ENCODE peak calls at places on chromosomes 2 and 18, in seven cellular contexts. Y is WERI-Rb-1, D is prostate gland, Q is suprapubic skin, P is A549, B is brain microvascular endothelial cell, U is H1. G is an unnamed sample.

GRCh38 chr2:648476-649424 is 28.5 kb downstream of the TMEM18 start:
- DNase-seq in Y (no peak), D (no peak), Q (peak), P (no peak), B (no peak), U (peak), G (peak)

GRCh38 chr2:150341982-150342680 is 145.3 kb downstream of the RND3 start:
- DNase-seq in Y (no peak), D (no peak), Q (no peak), P (no peak), B (no peak), U (no peak), G (no peak)

GRCh38 chr2:105387225-105387624 is 11.6 kb downstream of the FHL2 start:
- DNase-seq in Y (no peak), D (no peak), Q (no peak), P (no peak), B (no peak), U (no peak), G (no peak)

GRCh38 chr2:210558708-210559107 is 2.3 kb downstream of the CPS1 start:
- DNase-seq in Y (no peak), D (no peak), Q (no peak), P (peak), B (peak), U (no peak), G (no peak)

GRCh38 chr18:24964213-24964612 is 387.8 kb downstream of the ZNF521 start:
- DNase-seq in Y (no peak), D (no peak), Q (no peak), P (no peak), B (no peak), U (no peak), G (no peak)

GRCh38 chr2:161004379-161004778 is 155.8 kb upstream of the TANK start:
- DNase-seq in Y (no peak), D (no peak), Q (no peak), P (peak), B (peak), U (no peak), G (no peak)

GRCh38 chr2:197869501-197870111 is 65.2 kb downstream of the PLCL1 start:
- DNase-seq in Y (no peak), D (no peak), Q (no peak), P (no peak), B (peak), U (no peak), G (no peak)

GRCh38 chr2:201798252-201798918 is 8.0 kb upstream of the CDK15 start:
- DNase-seq in Y (no peak), D (no peak), Q (no peak), P (peak), B (peak), U (no peak), G (no peak)

GRCh38 chr18:9614401-9615279 is at the start of gene PPP4R1:
- DNase-seq in Y (peak), D (peak), Q (peak), P (peak), B (no peak), U (peak), G (peak)

GRCh38 chr18:9613550-9614400 is 584 bp downstream of the PPP4R1 start:
- DNase-seq in Y (peak), D (peak), Q (peak), P (peak), B (no peak), U (peak), G (peak)

GRCh38 chr18:9615280-9615797 is 980 bp upstream of the PPP4R1 start:
- DNase-seq in Y (no peak), D (no peak), Q (no peak), P (peak), B (no peak), U (no peak), G (no peak)

GRCh38 chr18:9612215-9612830 is 2.0 kb downstream of the PPP4R1 start:
- DNase-seq in Y (peak), D (peak), Q (no peak), P (peak), B (no peak), U (no peak), G (no peak)

DNA sequence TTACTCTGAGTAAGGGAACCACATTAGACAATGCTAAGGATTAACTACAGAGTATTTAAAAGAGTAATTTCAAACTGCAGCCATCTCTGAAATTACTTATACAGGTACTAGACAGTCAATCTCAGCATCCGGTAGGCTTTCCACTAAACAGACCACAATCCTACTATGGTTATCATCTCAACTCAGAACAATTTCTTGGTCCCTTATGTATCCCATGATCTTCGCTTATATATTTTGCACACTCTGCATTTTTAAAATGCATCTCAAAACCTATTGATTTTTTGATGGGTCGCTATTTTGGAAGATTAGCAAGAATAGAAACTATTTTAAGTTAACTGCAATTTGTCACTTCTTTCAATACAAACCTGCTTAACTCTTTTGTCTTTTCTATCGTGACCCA is 1.4 kb downstream of the PPP4R1 start:
- DNase-seq in Y (no peak), D (no peak), Q (no peak), P (no peak), B (no peak), U (no peak), G (no peak)
- H3K4me3 ChIP-seq in Y (peak), D (peak), Q (peak), P (peak), B (peak), U (no peak), G (peak)

GRCh38 chr2:72943540-72944395 is 26.4 kb downstream of the EMX1 start:
- DNase-seq in Y (no peak), D (no peak), Q (no peak), P (no peak), B (no peak), U (no peak), G (no peak)
- H3K27ac ChIP-seq in Y (no peak), D (no peak), Q (no peak), P (no peak), B (no peak), U (no peak), G (no peak)

GRCh38 chr18:80190311-80190710 is 57.0 kb downstream of the PARD6G start:
- DNase-seq in Y (no peak), D (no peak), Q (peak), P (no peak), B (no peak), U (no peak), G (peak)

GRCh38 chr18:80189197-80189865 is 58.0 kb downstream of the PARD6G start:
- DNase-seq in Y (no peak), D (no peak), Q (peak), P (no peak), B (no peak), U (no peak), G (no peak)

GRCh38 chr18:80191264-80191663 is 56.0 kb downstream of the PARD6G start:
- DNase-seq in Y (no peak), D (no peak), Q (peak), P (no peak), B (no peak), U (peak), G (no peak)

GRCh38 chr18:80187956-80188642 is 59.2 kb downstream of the PARD6G start:
- DNase-seq in Y (no peak), D (no peak), Q (peak), P (no peak), B (no peak), U (no peak), G (no peak)

DNA sequence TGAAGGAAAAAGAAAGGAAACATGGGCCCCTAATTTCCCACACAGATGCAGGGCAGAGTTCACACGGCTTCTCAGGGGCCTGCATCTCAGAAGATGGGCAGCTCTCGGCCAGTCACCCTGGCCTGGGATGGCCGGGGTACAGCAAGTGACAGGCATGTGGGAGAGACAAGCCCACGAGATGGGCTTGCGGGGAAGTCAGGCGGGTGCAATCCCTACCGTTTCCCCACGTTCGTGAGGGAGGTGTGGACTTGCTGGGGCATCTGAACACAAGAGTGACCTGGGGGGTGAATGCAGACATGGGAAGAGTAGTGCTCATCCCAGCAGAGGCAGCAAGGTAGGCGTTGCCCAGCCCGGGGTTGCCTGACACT is 58.7 kb downstream of the PARD6G start:
- DNase-seq in Y (no peak), D (no peak), Q (peak), P (no peak), B (no peak), U (no peak), G (no peak)
- H3K4me3 ChIP-seq in Y (no peak), D (no peak), Q (no peak), P (no peak), B (no peak), U (no peak), G (no peak)

DNA sequence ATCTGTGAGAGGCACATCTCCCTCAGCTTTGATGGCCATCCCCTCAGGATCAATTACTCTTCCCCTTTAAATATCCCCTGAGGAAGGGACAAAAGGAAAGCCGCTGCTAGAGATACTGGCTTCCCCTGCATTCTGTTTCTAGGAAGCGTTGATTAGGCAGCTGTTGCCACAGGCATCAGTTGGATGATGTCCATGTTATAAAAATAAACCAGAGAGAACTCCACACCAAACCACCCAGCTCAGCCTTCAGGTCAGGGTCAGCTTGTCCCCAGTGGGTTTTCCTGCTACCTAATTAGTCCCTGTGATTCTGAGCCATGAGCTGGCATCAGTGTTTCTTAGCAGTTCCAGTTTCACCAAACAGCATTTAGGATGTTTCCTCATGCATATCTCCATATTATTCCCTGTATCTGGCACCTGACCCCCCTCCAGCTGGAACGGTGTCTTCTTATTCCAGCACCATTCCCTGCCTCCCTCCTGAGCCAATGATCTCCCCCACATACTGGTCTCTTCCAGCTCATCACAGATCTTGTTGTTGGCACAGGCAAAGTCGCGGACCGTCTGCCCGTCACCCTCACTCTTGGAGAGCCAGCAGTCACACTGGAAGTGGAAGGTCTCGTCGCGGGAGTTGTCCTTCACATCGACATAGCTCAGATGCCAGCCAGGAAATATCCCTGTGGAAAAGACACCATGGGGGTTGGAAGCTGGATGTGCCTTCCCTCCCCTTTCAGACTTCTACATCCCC is 168.4 kb downstream of the LOXHD1 start:
- DNase-seq in Y (no peak), D (no peak), Q (no peak), P (no peak), B (no peak), U (no peak), G (no peak)
- H3K27ac ChIP-seq in Y (no peak), D (no peak), Q (no peak), P (no peak), B (no peak), U (no peak), G (no peak)